ENCODE peak calls at places on chromosomes 2 and 18, in five cellular contexts. One of them, this sample, is unnamed. For H3K36me3, the result is how much of the 10 kb centered on the place peaks cover.

GRCh38 chr2:219726916-219727315 is 99.5 kb downstream of the SLC4A3 start:
- DNase-seq in mucosa of descending colon: no peak
- DNase-seq in IMR-90: no peak
- DNase-seq in colonic mucosa: no peak
- DNase-seq in heart right ventricle: no peak
- DNase-seq in this sample: no peak

GRCh38 chr2:212908682-212909435 is 242.6 kb downstream of the IKZF2 start:
- DNase-seq in IMR-90: no peak
- DNase-seq in colonic mucosa: no peak
- DNase-seq in mucosa of descending colon: no peak
- DNase-seq in heart right ventricle: no peak
- DNase-seq in this sample: no peak

GRCh38 chr18:60358516-60358915 is 14.1 kb downstream of the MC4R start:
- DNase-seq in heart right ventricle: no peak
- DNase-seq in IMR-90: peak
- DNase-seq in mucosa of descending colon: no peak
- DNase-seq in colonic mucosa: no peak
- DNase-seq in this sample: no peak

GRCh38 chr2:140998577-140998976 is 1132.2 kb downstream of the LRP1B start:
- DNase-seq in colonic mucosa: no peak
- DNase-seq in IMR-90: peak
- DNase-seq in mucosa of descending colon: no peak
- DNase-seq in heart right ventricle: no peak
- DNase-seq in this sample: no peak

GRCh38 chr2:204892506-204893255 is 347.4 kb downstream of the PARD3B start:
- DNase-seq in mucosa of descending colon: no peak
- DNase-seq in colonic mucosa: no peak
- DNase-seq in IMR-90: peak
- DNase-seq in heart right ventricle: no peak
- DNase-seq in this sample: no peak

GRCh38 chr2:120395686-120396518 is 50.0 kb downstream of the INHBB start:
- DNase-seq in colonic mucosa: no peak
- DNase-seq in heart right ventricle: no peak
- DNase-seq in IMR-90: no peak
- DNase-seq in mucosa of descending colon: no peak
- DNase-seq in this sample: no peak

GRCh38 chr18:50863840-50864239 is 15.1 kb upstream of the ME2 start:
- DNase-seq in mucosa of descending colon: no peak
- DNase-seq in colonic mucosa: no peak
- DNase-seq in IMR-90: no peak
- DNase-seq in heart right ventricle: no peak
- DNase-seq in this sample: no peak

GRCh38 chr18:78913830-78914585 is 65.6 kb upstream of the SALL3 start:
- DNase-seq in IMR-90: no peak
- DNase-seq in heart right ventricle: no peak
- DNase-seq in colonic mucosa: no peak
- DNase-seq in mucosa of descending colon: no peak
- DNase-seq in this sample: no peak

GRCh38 chr2:24225883-24226282 is 51.0 kb downstream of the FAM228A start:
- DNase-seq in mucosa of descending colon: no peak
- DNase-seq in IMR-90: no peak
- DNase-seq in heart right ventricle: no peak
- DNase-seq in colonic mucosa: no peak
- DNase-seq in this sample: no peak

GRCh38 chr2:10591207-10591606 is 98.6 kb downstream of the NOL10 start:
- DNase-seq in mucosa of descending colon: no peak
- DNase-seq in colonic mucosa: no peak
- DNase-seq in heart right ventricle: no peak
- DNase-seq in IMR-90: peak
- DNase-seq in this sample: no peak

GRCh38 chr18:13558132-13558531 is 168.2 kb downstream of the FAM210A start:
- DNase-seq in colonic mucosa: no peak
- DNase-seq in mucosa of descending colon: no peak
- DNase-seq in heart right ventricle: peak
- DNase-seq in IMR-90: peak
- DNase-seq in this sample: peak

GRCh38 chr18:27540126-27540525 is 355.0 kb upstream of the CHST9 start:
- DNase-seq in colonic mucosa: no peak
- DNase-seq in heart right ventricle: no peak
- DNase-seq in IMR-90: no peak
- DNase-seq in mucosa of descending colon: no peak
- DNase-seq in this sample: no peak

GRCh38 chr2:66301073-66301766 is 133.7 kb upstream of the MEIS1 start:
- DNase-seq in IMR-90: peak
- DNase-seq in mucosa of descending colon: no peak
- DNase-seq in colonic mucosa: no peak
- DNase-seq in heart right ventricle: peak
- DNase-seq in this sample: no peak

GRCh38 chr2:15963977-15964670 is 23.8 kb downstream of the MYCN start:
- DNase-seq in IMR-90: no peak
- DNase-seq in colonic mucosa: no peak
- DNase-seq in heart right ventricle: no peak
- DNase-seq in mucosa of descending colon: no peak
- DNase-seq in this sample: no peak

GRCh38 chr2:648476-649424 is 28.5 kb downstream of the TMEM18 start:
- DNase-seq in colonic mucosa: no peak
- DNase-seq in mucosa of descending colon: no peak
- DNase-seq in IMR-90: no peak
- DNase-seq in heart right ventricle: no peak
- DNase-seq in this sample: no peak

GRCh38 chr2:232875256-232876070 is 5.4 kb downstream of the SNORC start:
- DNase-seq in colonic mucosa: peak
- DNase-seq in IMR-90: no peak
- DNase-seq in mucosa of descending colon: peak
- DNase-seq in heart right ventricle: no peak
- DNase-seq in this sample: no peak

GRCh38 chr2:7572460-7572859 is 655.2 kb downstream of the RNF144A start:
- DNase-seq in mucosa of descending colon: no peak
- DNase-seq in heart right ventricle: no peak
- DNase-seq in colonic mucosa: no peak
- DNase-seq in IMR-90: no peak
- DNase-seq in this sample: no peak

GRCh38 chr18:9542924-9543323 is 67.6 kb downstream of the RALBP1 start:
- DNase-seq in mucosa of descending colon: no peak
- DNase-seq in colonic mucosa: no peak
- DNase-seq in IMR-90: no peak
- DNase-seq in heart right ventricle: no peak
- DNase-seq in this sample: no peak

GRCh38 chr18:58135170-58135569 is 91.1 kb downstream of the NEDD4L start:
- DNase-seq in IMR-90: peak
- DNase-seq in colonic mucosa: no peak
- DNase-seq in mucosa of descending colon: no peak
- DNase-seq in heart right ventricle: no peak
- DNase-seq in this sample: no peak

GRCh38 chr2:215104226-215104625 is 34.2 kb downstream of the ABCA12 start:
- DNase-seq in heart right ventricle: no peak
- DNase-seq in mucosa of descending colon: no peak
- DNase-seq in IMR-90: no peak
- DNase-seq in colonic mucosa: no peak
- DNase-seq in this sample: no peak

GRCh38 chr2:109086743-109087020 is 42.3 kb upstream of the SH3RF3 start:
- DNase-seq in IMR-90: no peak
- DNase-seq in colonic mucosa: no peak
- DNase-seq in mucosa of descending colon: no peak
- DNase-seq in heart right ventricle: no peak
- DNase-seq in this sample: no peak

GRCh38 chr2:239930378-239930777 is 94.8 kb downstream of the NDUFA10 start:
- DNase-seq in IMR-90: no peak
- DNase-seq in heart right ventricle: no peak
- DNase-seq in mucosa of descending colon: no peak
- DNase-seq in colonic mucosa: peak
- DNase-seq in this sample: no peak

GRCh38 chr18:22556271-22556990 is 138.7 kb upstream of the CTAGE1 start:
- DNase-seq in heart right ventricle: peak
- DNase-seq in mucosa of descending colon: no peak
- DNase-seq in IMR-90: peak
- DNase-seq in colonic mucosa: no peak
- DNase-seq in this sample: no peak

GRCh38 chr2:215664847-215665525 is 229.1 kb upstream of the FN1 start:
- DNase-seq in colonic mucosa: no peak
- DNase-seq in mucosa of descending colon: no peak
- DNase-seq in IMR-90: peak
- DNase-seq in heart right ventricle: no peak
- DNase-seq in this sample: peak

GRCh38 chr2:209942936-209943605 is 59.4 kb upstream of the RPE start:
- DNase-seq in colonic mucosa: no peak
- DNase-seq in heart right ventricle: no peak
- DNase-seq in IMR-90: no peak
- DNase-seq in mucosa of descending colon: no peak
- DNase-seq in this sample: no peak

GRCh38 chr18:48032876-48033769 is 102.7 kb upstream of the SMAD2 start:
- DNase-seq in heart right ventricle: no peak
- DNase-seq in colonic mucosa: no peak
- DNase-seq in IMR-90: peak
- DNase-seq in mucosa of descending colon: no peak
- DNase-seq in this sample: no peak

GRCh38 chr2:184646177-184646576 is 47.8 kb downstream of the ZNF804A start:
- DNase-seq in IMR-90: peak
- DNase-seq in heart right ventricle: no peak
- DNase-seq in mucosa of descending colon: no peak
- DNase-seq in colonic mucosa: no peak
- DNase-seq in this sample: no peak

GRCh38 chr2:215612770-215613169 is 176.9 kb upstream of the FN1 start:
- DNase-seq in mucosa of descending colon: no peak
- DNase-seq in colonic mucosa: no peak
- DNase-seq in heart right ventricle: no peak
- DNase-seq in IMR-90: peak
- DNase-seq in this sample: no peak

GRCh38 chr2:45330617-45331016 is 280.4 kb downstream of the SRBD1 start:
- DNase-seq in mucosa of descending colon: no peak
- DNase-seq in colonic mucosa: no peak
- DNase-seq in IMR-90: peak
- DNase-seq in heart right ventricle: no peak
- DNase-seq in this sample: no peak

GRCh38 chr2:43075054-43075593 is 151.3 kb downstream of the ZFP36L2 start:
- DNase-seq in colonic mucosa: peak
- DNase-seq in heart right ventricle: peak
- DNase-seq in IMR-90: peak
- DNase-seq in mucosa of descending colon: no peak
- DNase-seq in this sample: no peak

GRCh38 chr2:105521176-105521575 is 122.3 kb upstream of the FHL2 start:
- DNase-seq in mucosa of descending colon: no peak
- DNase-seq in IMR-90: peak
- DNase-seq in heart right ventricle: no peak
- DNase-seq in colonic mucosa: no peak
- DNase-seq in this sample: no peak

GRCh38 chr2:217797661-217798069 is 205.1 kb downstream of the TNS1 start:
- DNase-seq in IMR-90: peak
- DNase-seq in colonic mucosa: peak
- DNase-seq in heart right ventricle: peak
- DNase-seq in mucosa of descending colon: no peak
- DNase-seq in this sample: no peak

GRCh38 chr2:62505649-62506420 is at the start of gene TMEM17:
- DNase-seq in mucosa of descending colon: peak
- DNase-seq in colonic mucosa: peak
- DNase-seq in IMR-90: peak
- DNase-seq in heart right ventricle: peak
- DNase-seq in this sample: peak

GRCh38 chr2:160287476-160287875 is 87.4 kb upstream of the ITGB6 start:
- DNase-seq in IMR-90: peak
- DNase-seq in heart right ventricle: no peak
- DNase-seq in colonic mucosa: no peak
- DNase-seq in mucosa of descending colon: no peak
- DNase-seq in this sample: no peak

GRCh38 chr2:30417253-30417652 is 29.8 kb upstream of the LCLAT1 start:
- DNase-seq in mucosa of descending colon: no peak
- DNase-seq in heart right ventricle: peak
- DNase-seq in IMR-90: peak
- DNase-seq in colonic mucosa: no peak
- DNase-seq in this sample: no peak

GRCh38 chr2:18742382-18742781 is 153.0 kb upstream of the NT5C1B start:
- DNase-seq in heart right ventricle: peak
- DNase-seq in mucosa of descending colon: no peak
- DNase-seq in colonic mucosa: no peak
- DNase-seq in IMR-90: no peak
- DNase-seq in this sample: no peak

GRCh38 chr2:231260442-231260841 is 62.0 kb downstream of the ARMC9 start:
- DNase-seq in mucosa of descending colon: no peak
- DNase-seq in colonic mucosa: no peak
- DNase-seq in IMR-90: peak
- DNase-seq in heart right ventricle: no peak
- DNase-seq in this sample: no peak

GRCh38 chr2:16258350-16258749 is 318.0 kb downstream of the MYCN start:
- DNase-seq in heart right ventricle: no peak
- DNase-seq in mucosa of descending colon: no peak
- DNase-seq in IMR-90: no peak
- DNase-seq in colonic mucosa: no peak
- DNase-seq in this sample: no peak

DNA sequence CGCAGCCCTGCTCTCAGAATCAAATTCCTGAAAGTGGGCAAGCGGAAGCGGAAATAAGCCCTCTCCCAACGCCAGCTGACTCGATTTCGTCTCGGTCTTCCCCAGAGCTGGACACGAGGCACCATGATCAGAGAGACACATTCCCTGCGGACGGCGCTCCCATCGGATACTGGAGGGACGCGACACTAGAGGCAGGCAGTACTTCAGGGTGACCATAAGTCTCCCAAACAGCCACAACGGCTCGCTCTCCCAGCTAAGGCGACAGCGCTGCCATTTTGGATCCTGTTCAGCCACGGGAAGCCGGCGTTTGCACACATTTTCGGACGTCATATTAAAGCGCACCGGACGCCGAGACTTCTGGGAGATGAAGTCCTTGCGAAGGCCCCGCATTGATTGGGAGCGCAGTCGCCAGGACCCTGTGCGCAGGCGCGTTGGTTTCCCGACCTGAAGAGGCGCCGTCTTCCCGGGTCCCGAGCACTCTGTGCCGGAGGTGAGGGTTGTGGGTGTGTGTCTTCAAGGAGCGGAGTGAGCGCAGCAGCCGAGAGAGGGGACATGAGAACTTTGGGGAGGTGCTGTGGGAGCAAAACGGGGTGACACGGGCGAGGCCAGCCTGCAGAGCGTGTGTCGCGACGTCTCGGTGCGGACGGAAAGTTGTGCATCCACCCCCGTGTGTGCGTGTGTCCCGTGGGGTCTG is at the start of gene ZNF2:
- DNase-seq in IMR-90: peak
- DNase-seq in mucosa of descending colon: peak
- DNase-seq in colonic mucosa: peak
- DNase-seq in heart right ventricle: peak
- DNase-seq in this sample: peak
- TF ChIP-seq CTCF in IMR-90: no peak
- TF ChIP-seq CTCF in mucosa of descending colon: peak
- TF ChIP-seq CTCF in colonic mucosa: no peak
- TF ChIP-seq CTCF in heart right ventricle: peak
- TF ChIP-seq CTCF in this sample: no peak

GRCh38 chr2:152657042-152657441 is 60.2 kb downstream of the PRPF40A start:
- DNase-seq in IMR-90: no peak
- DNase-seq in mucosa of descending colon: no peak
- DNase-seq in heart right ventricle: no peak
- DNase-seq in colonic mucosa: no peak
- DNase-seq in this sample: peak
- H3K36me3 ChIP-seq in IMR-90: under half
- H3K36me3 ChIP-seq in mucosa of descending colon: under half
- H3K36me3 ChIP-seq in heart right ventricle: half or more
- H3K36me3 ChIP-seq in colonic mucosa: under half
- H3K36me3 ChIP-seq in this sample: under half

GRCh38 chr18:76252880-76253279 is 242.2 kb downstream of the ZNF516 start:
- DNase-seq in colonic mucosa: no peak
- DNase-seq in mucosa of descending colon: no peak
- DNase-seq in heart right ventricle: no peak
- DNase-seq in IMR-90: peak
- DNase-seq in this sample: no peak
- TF ChIP-seq CTCF in colonic mucosa: no peak
- TF ChIP-seq CTCF in mucosa of descending colon: no peak
- TF ChIP-seq CTCF in heart right ventricle: peak
- TF ChIP-seq CTCF in IMR-90: peak
- TF ChIP-seq CTCF in this sample: peak

GRCh38 chr2:96287273-96287856 is 18.0 kb downstream of the SNRNP200 start:
- DNase-seq in heart right ventricle: no peak
- DNase-seq in colonic mucosa: no peak
- DNase-seq in mucosa of descending colon: no peak
- DNase-seq in IMR-90: no peak
- DNase-seq in this sample: no peak
- H3K36me3 ChIP-seq in heart right ventricle: half or more
- H3K36me3 ChIP-seq in colonic mucosa: half or more
- H3K36me3 ChIP-seq in mucosa of descending colon: under half
- H3K36me3 ChIP-seq in IMR-90: half or more
- H3K36me3 ChIP-seq in this sample: half or more